ENCODE peak calls at places on chromosomes 13 and 19, in seven cellular contexts. G is hypothalamus; R is stimulated activated CD8-positive, alpha-beta memory T cell treated with anti-CD3 and anti-CD28 coated beads, Interleukin-12 subunit alpha, Interleukin-12 subunit beta, amount 100 ng/mL, for 4 hours; F is activated CD4-positive, alpha-beta T cell treated with anti-CD3 and anti-CD28 coated beads for 1 hour; S is HS-27A; A is EL; X is NAMALWA. Q is an unnamed sample.

GRCh38 chr19:46890423-46891170 is 29.8 kb downstream of the ARHGAP35 start:
- DNase-seq in G (no peak), R (no peak), F (no peak), S (peak; percentile 89), A (peak; percentile 95), X (no peak), Q (no peak)

GRCh38 chr13:75679459-75679858 is 43.3 kb downstream of the LMO7 start:
- DNase-seq in G (no peak), R (no peak), F (no peak), S (no peak), A (no peak), X (no peak), Q (no peak)

GRCh38 chr19:38095411-38096308 is 128.4 kb downstream of the DPF1 start:
- DNase-seq in G (peak; percentile 30), R (peak; percentile 13), F (peak; percentile 26), S (peak; percentile 30), A (peak; percentile 63), X (peak; percentile 78), Q (peak; percentile 64)

GRCh38 chr13:108795841-108796240 is 166.4 kb downstream of the MYO16 start:
- DNase-seq in G (no peak), R (no peak), F (no peak), S (no peak), A (no peak), X (no peak), Q (no peak)

GRCh38 chr19:20182232-20182785 is 15.3 kb downstream of the ZNF486 start:
- DNase-seq in G (no peak), R (no peak), F (no peak), S (no peak), A (no peak), X (no peak), Q (no peak)

GRCh38 chr13:24511824-24512207 is 762 bp downstream of the PARP4 start:
- DNase-seq in G (no peak), R (no peak), F (no peak), S (no peak), A (no peak), X (peak; percentile 69), Q (no peak)

GRCh38 chr13:60229708-60230272 is 66.1 kb upstream of the DIAPH3 start:
- DNase-seq in G (no peak), R (no peak), F (no peak), S (no peak), A (no peak), X (no peak), Q (no peak)

GRCh38 chr13:20136781-20137703 is 23.8 kb downstream of the GJA3 start:
- DNase-seq in G (no peak), R (no peak), F (no peak), S (no peak), A (no peak), X (no peak), Q (peak; percentile 65)

GRCh38 chr13:112711528-112712265 is 21.9 kb downstream of the ATP11A start:
- DNase-seq in G (peak; percentile 46), R (no peak), F (no peak), S (peak; percentile 51), A (peak; percentile 96), X (peak; percentile 44), Q (no peak)

GRCh38 chr19:4009990-4010807 is 2.7 kb downstream of the PIAS4 start:
- DNase-seq in G (no peak), R (no peak), F (no peak), S (no peak), A (no peak), X (no peak), Q (no peak)

GRCh38 chr13:114339779-114340534 is 25.7 kb downstream of the CHAMP1 start:
- DNase-seq in G (no peak), R (peak; percentile 29), F (peak; percentile 19), S (no peak), A (peak; percentile 62), X (peak; percentile 84), Q (peak; percentile 68)

GRCh38 chr13:73210218-73210883 is 151.5 kb downstream of the KLF5 start:
- DNase-seq in G (no peak), R (no peak), F (no peak), S (no peak), A (no peak), X (no peak), Q (no peak)

GRCh38 chr13:99991013-99991805 is 9.6 kb downstream of the ZIC2 start:
- DNase-seq in G (no peak), R (no peak), F (no peak), S (no peak), A (no peak), X (no peak), Q (no peak)

GRCh38 chr13:50592412-50593145 is 250.9 kb downstream of the DLEU7 start:
- DNase-seq in G (no peak), R (no peak), F (no peak), S (no peak), A (peak; percentile 89), X (peak; percentile 5), Q (no peak)

GRCh38 chr19:3146677-3147100 is 10.9 kb downstream of the GNA15 start:
- DNase-seq in G (no peak), R (no peak), F (peak; percentile 55), S (no peak), A (no peak), X (peak; percentile 58), Q (peak; percentile 51)

GRCh38 chr19:30690525-30690924 is 318.3 kb downstream of the ZNF536 start:
- DNase-seq in G (no peak), R (no peak), F (no peak), S (no peak), A (no peak), X (no peak), Q (no peak)

GRCh38 chr19:18389095-18389735 is 3.3 kb downstream of the GDF15 start:
- DNase-seq in G (no peak), R (no peak), F (no peak), S (no peak), A (no peak), X (no peak), Q (no peak)

GRCh38 chr13:26202365-26202972 is 19.6 kb downstream of the RNF6 start:
- DNase-seq in G (no peak), R (no peak), F (no peak), S (no peak), A (peak; percentile 31), X (no peak), Q (no peak)

GRCh38 chr19:45076851-45077730 is 813 bp upstream of the ZNF296 start:
- DNase-seq in G (no peak), R (no peak), F (no peak), S (no peak), A (no peak), X (peak; percentile 25), Q (no peak)

GRCh38 chr13:75399168-75399878 is 82.6 kb downstream of the TBC1D4 start:
- DNase-seq in G (no peak), R (no peak), F (no peak), S (no peak), A (peak; percentile 88), X (no peak), Q (no peak)

GRCh38 chr13:76937416-76937815 is 10.9 kb upstream of the ACOD1 start:
- DNase-seq in G (no peak), R (no peak), F (no peak), S (peak; percentile 62), A (peak; percentile 95), X (no peak), Q (no peak)

GRCh38 chr19:5693195-5694166 is 3.4 kb downstream of the RPL36 start:
- DNase-seq in G (no peak), R (no peak), F (no peak), S (no peak), A (no peak), X (peak; percentile 33), Q (no peak)

GRCh38 chr19:44644391-44645016 is 794 bp downstream of the PVR start:
- DNase-seq in G (no peak), R (no peak), F (no peak), S (peak; percentile 76), A (peak; percentile 59), X (no peak), Q (no peak)

GRCh38 chr13:109395014-109395413 is 391.4 kb downstream of the IRS2 start:
- DNase-seq in G (no peak), R (no peak), F (no peak), S (no peak), A (no peak), X (no peak), Q (no peak)

GRCh38 chr19:41870401-41870873 is 6.6 kb upstream of the CD79A start:
- DNase-seq in G (no peak), R (no peak), F (no peak), S (no peak), A (peak; percentile 47), X (peak; percentile 44), Q (no peak)

GRCh38 chr19:18294467-18294864 is 13.0 kb upstream of the JUND start:
- DNase-seq in G (peak; percentile 7), R (peak; percentile 83), F (peak; percentile 89), S (no peak), A (no peak), X (no peak), Q (peak; percentile 85)

GRCh38 chr13:111948811-111949210 is 118.1 kb upstream of the SOX1 start:
- DNase-seq in G (no peak), R (no peak), F (no peak), S (no peak), A (no peak), X (no peak), Q (no peak)

GRCh38 chr13:50122465-50122864 is 107.2 kb downstream of the KCNRG start:
- DNase-seq in G (no peak), R (no peak), F (no peak), S (no peak), A (no peak), X (peak; percentile 37), Q (peak; percentile 30)

GRCh38 chr19:6164906-6165531 is 29.6 kb downstream of the ACSBG2 start:
- DNase-seq in G (no peak), R (no peak), F (no peak), S (no peak), A (no peak), X (peak; percentile 27), Q (no peak)

GRCh38 chr19:9251236-9251635 is 506 bp downstream of the OR7E24 start:
- DNase-seq in G (no peak), R (no peak), F (no peak), S (no peak), A (no peak), X (no peak), Q (no peak)

GRCh38 chr13:103188688-103189326 is 122.6 kb upstream of the SLC10A2 start:
- DNase-seq in G (no peak), R (no peak), F (no peak), S (no peak), A (no peak), X (peak; percentile 73), Q (peak; percentile 7)

GRCh38 chr13:63448654-63449053 is 2033.0 kb upstream of the PCDH20 start:
- DNase-seq in G (no peak), R (no peak), F (no peak), S (no peak), A (no peak), X (no peak), Q (no peak)

GRCh38 chr13:26168276-26168814 is 53.8 kb downstream of the RNF6 start:
- DNase-seq in G (no peak), R (no peak), F (no peak), S (no peak), A (peak; percentile 63), X (no peak), Q (no peak)

GRCh38 chr13:113216165-113217056 is 7.0 kb downstream of the CUL4A start:
- DNase-seq in G (peak; percentile 3), R (no peak), F (no peak), S (no peak), A (peak; percentile 61), X (no peak), Q (no peak)

GRCh38 chr19:28898279-28898678 is 314.7 kb downstream of the UQCRFS1 start:
- DNase-seq in G (no peak), R (no peak), F (no peak), S (no peak), A (no peak), X (no peak), Q (no peak)

GRCh38 chr19:29806098-29806866 is 5.5 kb upstream of the CCNE1 start:
- DNase-seq in G (no peak), R (no peak), F (no peak), S (no peak), A (peak; percentile 26), X (no peak), Q (no peak)

GRCh38 chr19:1315470-1316166 is 29.9 kb downstream of the EFNA2 start:
- DNase-seq in G (peak; percentile 9), R (no peak), F (no peak), S (no peak), A (peak; percentile 43), X (no peak), Q (peak; percentile 68)

GRCh38 chr19:50322234-50322633 is 6.9 kb downstream of the KCNC3 start:
- DNase-seq in G (no peak), R (no peak), F (no peak), S (no peak), A (no peak), X (no peak), Q (no peak)